ENCODE peak calls at places on chromosomes 5 and 9, in ten cellular contexts. R is glutamatergic neuron; F is LoVo; I is heart right ventricle; M is ACHN; H is naive thymus-derived CD8-positive, alpha-beta T cell; P is AG08396; O is CD8-positive, alpha-beta T cell; L is non-pigmented ciliary epithelial cell; U is dorsolateral prefrontal cortex. E is an unnamed sample.

GRCh38 chr9:126374366-126374781 is 47.7 kb downstream of the MVB12B start:
- DNase-seq in R (peak), F (no peak), I (no peak), M (no peak), H (no peak), P (no peak), O (no peak), L (no peak), U (no peak), E (no peak)

GRCh38 chr5:56023296-56023695 is 28.5 kb upstream of the IL6ST start:
- DNase-seq in R (no peak), F (no peak), I (no peak), M (no peak), H (no peak), P (no peak), O (no peak), L (no peak), U (no peak), E (no peak)

GRCh38 chr9:131980267-131980916 is 99.3 kb downstream of the MED27 start:
- DNase-seq in R (no peak), F (no peak), I (no peak), M (no peak), H (no peak), P (no peak), O (no peak), L (no peak), U (no peak), E (no peak)

GRCh38 chr9:105994970-105995369 is 300.6 kb downstream of the TMEM38B start:
- DNase-seq in R (peak), F (no peak), I (no peak), M (peak), H (no peak), P (no peak), O (no peak), L (no peak), U (no peak), E (peak)

GRCh38 chr5:132466453-132467291 is 23.9 kb downstream of the IRF1 start:
- DNase-seq in R (no peak), F (no peak), I (peak), M (no peak), H (peak), P (no peak), O (peak), L (no peak), U (no peak), E (no peak)

GRCh38 chr5:112146323-112146848 is 272.7 kb downstream of the EPB41L4A start:
- DNase-seq in R (no peak), F (no peak), I (no peak), M (no peak), H (no peak), P (peak), O (no peak), L (peak), U (no peak), E (no peak)

GRCh38 chr5:168590666-168591065 is 11.5 kb upstream of the PANK3 start:
- DNase-seq in R (no peak), F (no peak), I (no peak), M (no peak), H (no peak), P (no peak), O (no peak), L (no peak), U (no peak), E (no peak)

GRCh38 chr9:130660683-130661460 is 3.5 kb upstream of the PRDM12 start:
- DNase-seq in R (peak), F (no peak), I (no peak), M (no peak), H (no peak), P (peak), O (no peak), L (no peak), U (no peak), E (no peak)

GRCh38 chr9:88090151-88090581 is 48.1 kb downstream of the SPATA31C2 start:
- DNase-seq in R (no peak), F (no peak), I (peak), M (no peak), H (no peak), P (no peak), O (no peak), L (no peak), U (no peak), E (no peak)

GRCh38 chr5:120239076-120239475 is 225.0 kb upstream of the PRR16 start:
- DNase-seq in R (no peak), F (no peak), I (no peak), M (no peak), H (no peak), P (no peak), O (no peak), L (no peak), U (no peak), E (no peak)

GRCh38 chr5:150589791-150590601 is 50.5 kb upstream of the SYNPO start:
- DNase-seq in R (no peak), F (no peak), I (peak), M (no peak), H (no peak), P (peak), O (no peak), L (no peak), U (no peak), E (no peak)

GRCh38 chr5:161530700-161531099 is 15.8 kb downstream of the GABRB2 start:
- DNase-seq in R (no peak), F (no peak), I (no peak), M (no peak), H (no peak), P (no peak), O (no peak), L (no peak), U (no peak), E (no peak)

GRCh38 chr5:135246923-135247795 is 151.9 kb downstream of the MACROH2A1 start:
- DNase-seq in R (no peak), F (peak), I (no peak), M (peak), H (no peak), P (peak), O (no peak), L (peak), U (peak), E (peak)

GRCh38 chr9:84567776-84568175 is 101.8 kb upstream of the NTRK2 start:
- DNase-seq in R (no peak), F (no peak), I (no peak), M (no peak), H (no peak), P (no peak), O (no peak), L (no peak), U (no peak), E (no peak)